ENCODE peak calls at places on chromosomes 7 and 10, in ten cellular contexts. Z, E, L, D, M, K, U, S, V and Q are unnamed samples.

GRCh38 chr10:123380491-123381085 is 226.4 kb downstream of the BUB3 start:
- DNase-seq in Z (no peak), E (no peak), L (no peak), D (peak), M (peak), K (peak), U (peak), S (no peak), V (peak), Q (no peak)

GRCh38 chr7:954330-955238 is at the start of gene ADAP1:
- DNase-seq in Z (no peak), E (peak), L (peak), D (peak), M (no peak), K (no peak), U (peak), S (no peak), V (peak), Q (no peak)

GRCh38 chr7:38731195-38731594 is 100.0 kb upstream of the AMPH start:
- DNase-seq in Z (no peak), E (no peak), L (no peak), D (no peak), M (no peak), K (no peak), U (peak), S (peak), V (no peak), Q (no peak)

GRCh38 chr7:73988197-73988596 is 39.8 kb upstream of the ELN start:
- DNase-seq in Z (no peak), E (no peak), L (no peak), D (peak), M (no peak), K (no peak), U (no peak), S (no peak), V (no peak), Q (no peak)

GRCh38 chr10:96421995-96422394 is 63.2 kb upstream of the OPALIN start:
- DNase-seq in Z (no peak), E (no peak), L (no peak), D (no peak), M (no peak), K (no peak), U (no peak), S (no peak), V (no peak), Q (no peak)

GRCh38 chr10:30454744-30455498 is 20.9 kb downstream of the MAP3K8 start:
- DNase-seq in Z (no peak), E (no peak), L (no peak), D (no peak), M (peak), K (no peak), U (peak), S (peak), V (no peak), Q (no peak)

GRCh38 chr7:133512560-133512959 is 259.7 kb downstream of the EXOC4 start:
- DNase-seq in Z (no peak), E (no peak), L (no peak), D (no peak), M (peak), K (no peak), U (peak), S (peak), V (no peak), Q (no peak)

GRCh38 chr7:76149847-76150691 is 51.6 kb upstream of the SRRM3 start:
- DNase-seq in Z (no peak), E (peak), L (no peak), D (peak), M (no peak), K (peak), U (no peak), S (no peak), V (no peak), Q (no peak)

GRCh38 chr7:126445991-126446390 is 806.8 kb downstream of the GRM8 start:
- DNase-seq in Z (no peak), E (no peak), L (no peak), D (no peak), M (no peak), K (no peak), U (no peak), S (no peak), V (no peak), Q (no peak)

GRCh38 chr10:93261961-93262610 is 188.4 kb downstream of the CYP26A1 start:
- DNase-seq in Z (no peak), E (no peak), L (no peak), D (no peak), M (no peak), K (no peak), U (peak), S (no peak), V (no peak), Q (no peak)

GRCh38 chr10:69958232-69958902 is 94.3 kb upstream of the MACROH2A2 start:
- DNase-seq in Z (no peak), E (peak), L (no peak), D (peak), M (peak), K (peak), U (peak), S (no peak), V (peak), Q (peak)

GRCh38 chr7:131157530-131158243 is 170.0 kb upstream of the MKLN1 start:
- DNase-seq in Z (no peak), E (no peak), L (no peak), D (no peak), M (no peak), K (peak), U (peak), S (no peak), V (no peak), Q (no peak)

GRCh38 chr10:109504401-109504800 is 418.9 kb downstream of the XPNPEP1 start:
- DNase-seq in Z (no peak), E (no peak), L (no peak), D (no peak), M (no peak), K (no peak), U (no peak), S (no peak), V (no peak), Q (no peak)

GRCh38 chr7:17971392-17971791 is 31.1 kb upstream of the SNX13 start:
- DNase-seq in Z (no peak), E (no peak), L (no peak), D (no peak), M (no peak), K (peak), U (peak), S (no peak), V (no peak), Q (no peak)

GRCh38 chr10:124449170-124450009 is 445 bp downstream of the NKX1-2 start:
- DNase-seq in Z (no peak), E (no peak), L (no peak), D (no peak), M (no peak), K (no peak), U (no peak), S (no peak), V (no peak), Q (no peak)

GRCh38 chr10:125156739-125157472 is 3.5 kb downstream of the CTBP2 start:
- DNase-seq in Z (no peak), E (no peak), L (no peak), D (no peak), M (no peak), K (no peak), U (no peak), S (no peak), V (no peak), Q (no peak)

GRCh38 chr7:2156756-2157472 is 75.8 kb downstream of the MAD1L1 start:
- DNase-seq in Z (no peak), E (no peak), L (no peak), D (no peak), M (no peak), K (no peak), U (no peak), S (no peak), V (no peak), Q (no peak)

GRCh38 chr10:119775529-119775928 is 49.7 kb downstream of the INPP5F start:
- DNase-seq in Z (no peak), E (no peak), L (no peak), D (no peak), M (no peak), K (no peak), U (no peak), S (no peak), V (no peak), Q (no peak)

GRCh38 chr10:74238031-74238431 is 87.0 kb downstream of the ADK start:
- DNase-seq in Z (no peak), E (no peak), L (no peak), D (no peak), M (no peak), K (no peak), U (no peak), S (no peak), V (no peak), Q (no peak)

GRCh38 chr10:124875596-124875995 is 66.3 kb upstream of the ZRANB1 start:
- DNase-seq in Z (no peak), E (no peak), L (no peak), D (no peak), M (peak), K (no peak), U (peak), S (no peak), V (no peak), Q (no peak)

GRCh38 chr7:132956556-132956955 is 125.3 kb downstream of the CHCHD3 start:
- DNase-seq in Z (no peak), E (no peak), L (no peak), D (no peak), M (no peak), K (no peak), U (no peak), S (no peak), V (no peak), Q (no peak)

GRCh38 chr7:3585826-3586225 is 284.8 kb downstream of the SDK1 start:
- DNase-seq in Z (no peak), E (no peak), L (no peak), D (no peak), M (no peak), K (no peak), U (no peak), S (no peak), V (no peak), Q (no peak)

GRCh38 chr7:26040085-26040484 is 111.9 kb upstream of the NFE2L3 start:
- DNase-seq in Z (no peak), E (no peak), L (no peak), D (no peak), M (no peak), K (no peak), U (no peak), S (no peak), V (no peak), Q (no peak)

GRCh38 chr7:74266191-74266963 is 12.2 kb upstream of the RFC2 start:
- DNase-seq in Z (no peak), E (no peak), L (no peak), D (no peak), M (no peak), K (no peak), U (no peak), S (no peak), V (no peak), Q (no peak)

GRCh38 chr10:62491597-62491996 is 117.4 kb downstream of the ZNF365 start:
- DNase-seq in Z (no peak), E (no peak), L (no peak), D (no peak), M (no peak), K (no peak), U (no peak), S (no peak), V (no peak), Q (no peak)

GRCh38 chr7:115178831-115179230 is 256.9 kb downstream of the MDFIC start:
- DNase-seq in Z (no peak), E (no peak), L (no peak), D (no peak), M (no peak), K (no peak), U (no peak), S (no peak), V (no peak), Q (no peak)

GRCh38 chr7:113764401-113765035 is 154.3 kb downstream of the PPP1R3A start:
- DNase-seq in Z (no peak), E (no peak), L (no peak), D (no peak), M (no peak), K (no peak), U (no peak), S (no peak), V (no peak), Q (no peak)